ENCODE peak calls at places on chromosomes 16 and 17, in ten cellular contexts. N is heart right ventricle; L is effector memory CD4-positive, alpha-beta T cell; E is fibroblast of lung; S is esophagus muscularis mucosa; U is RWPE2; O is tibial artery; Y is mammary epithelial cell; Z is astrocyte; J is stomach. W is an unnamed sample. For H3K27me3 and H3K9me3, the result is how much of the 10 kb centered on the place peaks cover.

GRCh38 chr16:89583895-89584644 is 8.5 kb downstream of the CPNE7 start:
- DNase-seq in N (no peak), L (no peak), E (no peak), S (no peak), U (peak), O (no peak), Y (no peak), Z (no peak), J (no peak), W (no peak)

GRCh38 chr17:81195941-81196495 is 26.7 kb downstream of the CEP131 start:
- DNase-seq in N (no peak), L (no peak), E (no peak), S (no peak), U (no peak), O (no peak), Y (no peak), Z (no peak), J (no peak), W (no peak)

GRCh38 chr16:13014516-13014915 is 113.1 kb downstream of the SHISA9 start:
- DNase-seq in N (no peak), L (no peak), E (no peak), S (no peak), U (no peak), O (no peak), Y (peak), Z (no peak), J (no peak), W (no peak)

GRCh38 chr17:74182041-74182783 is 21.3 kb upstream of the RPL38 start:
- DNase-seq in N (no peak), L (no peak), E (no peak), S (no peak), U (no peak), O (no peak), Y (no peak), Z (no peak), J (no peak), W (no peak)

GRCh38 chr17:60322056-60322387 is 69.9 kb downstream of the USP32 start:
- DNase-seq in N (no peak), L (no peak), E (no peak), S (no peak), U (no peak), O (no peak), Y (no peak), Z (no peak), J (no peak), W (no peak)

GRCh38 chr16:87322360-87322759 is 5.2 kb upstream of the C16orf95 start:
- DNase-seq in N (no peak), L (no peak), E (no peak), S (no peak), U (peak), O (no peak), Y (no peak), Z (no peak), J (no peak), W (no peak)

GRCh38 chr16:71255721-71256120 is 25.2 kb upstream of the HYDIN start:
- DNase-seq in N (no peak), L (no peak), E (no peak), S (no peak), U (no peak), O (no peak), Y (no peak), Z (no peak), J (no peak), W (no peak)

GRCh38 chr17:66918896-66919295 is 45.6 kb upstream of the CACNG4 start:
- DNase-seq in N (no peak), L (no peak), E (no peak), S (no peak), U (peak), O (no peak), Y (no peak), Z (no peak), J (no peak), W (no peak)

GRCh38 chr17:17073006-17073626 is 30.9 kb downstream of the MPRIP start:
- DNase-seq in N (no peak), L (no peak), E (no peak), S (no peak), U (peak), O (no peak), Y (no peak), Z (no peak), J (no peak), W (no peak)

GRCh38 chr17:48625502-48626201 is 506 bp downstream of the HOXB9 start:
- DNase-seq in N (no peak), L (peak), E (no peak), S (no peak), U (no peak), O (no peak), Y (peak), Z (no peak), J (peak), W (peak)

GRCh38 chr16:63682844-63683243 is 1439.0 kb downstream of the CDH11 start:
- DNase-seq in N (no peak), L (no peak), E (no peak), S (no peak), U (no peak), O (no peak), Y (no peak), Z (no peak), J (no peak), W (no peak)

GRCh38 chr17:28901866-28902818 is 737 bp downstream of the DHRS13 start:
- DNase-seq in N (peak), L (no peak), E (peak), S (no peak), U (no peak), O (no peak), Y (no peak), Z (no peak), J (peak), W (peak)

GRCh38 chr17:8337802-8338744 is 1.6 kb upstream of the ODF4 start:
- DNase-seq in N (no peak), L (no peak), E (no peak), S (no peak), U (no peak), O (no peak), Y (no peak), Z (no peak), J (no peak), W (no peak)

GRCh38 chr16:46991729-46992704 is 18.5 kb upstream of the DNAJA2 start:
- DNase-seq in N (no peak), L (no peak), E (no peak), S (no peak), U (no peak), O (no peak), Y (no peak), Z (no peak), J (no peak), W (no peak)

GRCh38 chr16:80543162-80543561 is 2.4 kb downstream of the DYNLRB2 start:
- DNase-seq in N (no peak), L (no peak), E (no peak), S (no peak), U (no peak), O (no peak), Y (no peak), Z (no peak), J (no peak), W (no peak)

GRCh38 chr16:61374071-61374470 is 662.2 kb downstream of the CDH8 start:
- DNase-seq in N (no peak), L (no peak), E (no peak), S (no peak), U (no peak), O (no peak), Y (no peak), Z (no peak), J (no peak), W (no peak)

GRCh38 chr17:74730491-74731346 is 6.3 kb upstream of the RAB37 start:
- DNase-seq in N (no peak), L (peak), E (peak), S (no peak), U (no peak), O (no peak), Y (no peak), Z (no peak), J (no peak), W (no peak)

GRCh38 chr17:44970136-44970737 is 2.1 kb upstream of the C1QL1 start:
- DNase-seq in N (peak), L (no peak), E (peak), S (no peak), U (no peak), O (peak), Y (no peak), Z (peak), J (no peak), W (no peak)

GRCh38 chr16:68077866-68078725 is 7.1 kb upstream of the NFATC3 start:
- DNase-seq in N (no peak), L (no peak), E (no peak), S (peak), U (no peak), O (no peak), Y (no peak), Z (no peak), J (no peak), W (no peak)

GRCh38 chr16:81266680-81267095 is 28.2 kb downstream of the BCO1 start:
- DNase-seq in N (no peak), L (no peak), E (peak), S (no peak), U (no peak), O (no peak), Y (peak), Z (peak), J (peak), W (no peak)

GRCh38 chr17:7445011-7445927 is at the start of gene CHRNB1:
- DNase-seq in N (peak), L (no peak), E (peak), S (peak), U (no peak), O (peak), Y (no peak), Z (no peak), J (peak), W (no peak)

GRCh38 chr16:64254443-64255367 is 867.2 kb downstream of the CDH11 start:
- DNase-seq in N (no peak), L (no peak), E (no peak), S (no peak), U (no peak), O (no peak), Y (no peak), Z (no peak), J (no peak), W (no peak)

GRCh38 chr16:54875443-54875842 is 55.2 kb upstream of the IRX5 start:
- DNase-seq in N (no peak), L (no peak), E (no peak), S (no peak), U (no peak), O (no peak), Y (no peak), Z (no peak), J (no peak), W (no peak)

GRCh38 chr17:13647551-13647950 is 45.8 kb upstream of the HS3ST3A1 start:
- DNase-seq in N (no peak), L (no peak), E (peak), S (no peak), U (no peak), O (no peak), Y (no peak), Z (no peak), J (no peak), W (no peak)

GRCh38 chr17:75878174-75878998 is at the start of gene TRIM47:
- DNase-seq in N (peak), L (no peak), E (peak), S (no peak), U (peak), O (peak), Y (peak), Z (peak), J (peak), W (peak)

GRCh38 chr16:75379911-75380847 is 53.1 kb downstream of the CFDP1 start:
- DNase-seq in N (no peak), L (peak), E (no peak), S (no peak), U (no peak), O (no peak), Y (no peak), Z (no peak), J (no peak), W (no peak)

GRCh38 chr17:44363613-44364159 is at the start of gene FAM171A2:
- DNase-seq in N (peak), L (peak), E (peak), S (no peak), U (no peak), O (peak), Y (peak), Z (no peak), J (peak), W (peak)

GRCh38 chr17:78134899-78135385 is 4.4 kb downstream of the TMC8 start:
- DNase-seq in N (no peak), L (no peak), E (no peak), S (no peak), U (no peak), O (no peak), Y (no peak), Z (no peak), J (no peak), W (no peak)

GRCh38 chr17:73203135-73203787 is 10.4 kb downstream of the COG1 start:
- DNase-seq in N (no peak), L (no peak), E (peak), S (no peak), U (no peak), O (peak), Y (no peak), Z (no peak), J (peak), W (peak)

GRCh38 chr16:66455970-66456369 is 28.9 kb downstream of the BEAN1 start:
- DNase-seq in N (no peak), L (no peak), E (no peak), S (no peak), U (no peak), O (no peak), Y (no peak), Z (no peak), J (no peak), W (no peak)

GRCh38 chr17:33284022-33284421 is 9.1 kb downstream of the ASIC2 start:
- DNase-seq in N (no peak), L (no peak), E (peak), S (no peak), U (no peak), O (no peak), Y (peak), Z (peak), J (peak), W (peak)

GRCh38 chr17:76383645-76384221 is 676 bp upstream of the SPHK1 start:
- DNase-seq in N (peak), L (no peak), E (peak), S (no peak), U (peak), O (no peak), Y (no peak), Z (peak), J (peak), W (peak)

GRCh38 chr17:22409160-22409751 is 716.9 kb downstream of the KCNJ18 start:
- DNase-seq in N (no peak), L (no peak), E (no peak), S (no peak), U (no peak), O (no peak), Y (no peak), Z (no peak), J (no peak), W (no peak)

GRCh38 chr17:35748979-35749378 is 4.1 kb downstream of the GAS2L2 start:
- DNase-seq in N (no peak), L (no peak), E (no peak), S (no peak), U (no peak), O (no peak), Y (no peak), Z (no peak), J (no peak), W (no peak)
- H3K27me3 ChIP-seq in N (under half), L (under half), E (under half), S (under half), U (under half), O (under half), Y (under half), Z (under half), J (under half), W (under half)

GRCh38 chr16:27154573-27155521 is 48.5 kb upstream of the KDM8 start:
- DNase-seq in N (peak), L (peak), E (peak), S (no peak), U (no peak), O (peak), Y (peak), Z (peak), J (peak), W (peak)
- H3K4me3 ChIP-seq in N (no peak), L (no peak), E (no peak), S (no peak), U (no peak), O (no peak), Y (no peak), Z (no peak), J (no peak), W (no peak)

GRCh38 chr16:15972046-15972868 is 22.8 kb downstream of the ABCC1 start:
- DNase-seq in N (no peak), L (no peak), E (peak), S (no peak), U (no peak), O (no peak), Y (no peak), Z (peak), J (no peak), W (no peak)

GRCh38 chr16:15973460-15973859 is 24.0 kb downstream of the ABCC1 start:
- DNase-seq in N (no peak), L (no peak), E (no peak), S (no peak), U (no peak), O (no peak), Y (no peak), Z (no peak), J (no peak), W (peak)

GRCh38 chr16:15970202-15970601 is 20.8 kb downstream of the ABCC1 start:
- DNase-seq in N (no peak), L (no peak), E (no peak), S (no peak), U (no peak), O (no peak), Y (no peak), Z (no peak), J (no peak), W (no peak)

GRCh38 chr16:15971435-15971805 is 22.0 kb downstream of the ABCC1 start:
- DNase-seq in N (no peak), L (no peak), E (no peak), S (no peak), U (no peak), O (no peak), Y (no peak), Z (no peak), J (no peak), W (no peak)

GRCh38 chr16:15970743-15971434 is 21.5 kb downstream of the ABCC1 start:
- DNase-seq in N (no peak), L (no peak), E (no peak), S (no peak), U (no peak), O (no peak), Y (no peak), Z (no peak), J (no peak), W (no peak)
- H3K9me3 ChIP-seq in N (under half), L (under half), E (under half), S (under half), U (under half), O (under half), Y (under half), Z (under half), J (under half), W (under half)

DNA sequence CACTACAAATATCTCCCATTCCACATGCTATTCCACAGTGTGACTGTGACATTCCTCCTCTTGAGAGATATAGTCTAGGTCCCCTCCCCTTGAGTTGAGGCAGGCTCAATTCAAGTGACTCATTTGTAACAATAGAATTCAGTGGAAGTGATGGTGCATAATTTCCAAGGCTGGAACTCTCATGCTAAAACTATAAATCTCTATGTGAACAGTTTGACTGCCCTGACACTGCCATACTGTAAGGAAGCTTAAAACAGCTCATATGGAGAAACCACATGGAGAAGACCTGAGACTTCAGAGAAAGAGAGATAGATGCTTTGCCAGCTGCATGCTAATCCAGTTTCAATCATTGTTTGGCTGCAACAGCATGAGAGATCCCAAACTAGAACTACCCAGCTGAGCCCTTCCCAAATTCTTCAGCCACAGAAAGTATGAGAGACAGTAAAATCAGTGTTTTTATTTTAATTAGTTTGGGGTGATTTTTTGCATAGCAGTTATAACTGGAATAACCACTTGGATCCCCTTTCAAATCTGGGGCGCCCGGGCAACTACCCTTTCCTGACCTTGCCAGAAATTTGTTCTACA is 19.5 kb upstream of the CSNK2A2 start:
- DNase-seq in N (no peak), L (no peak), E (no peak), S (peak), U (no peak), O (no peak), Y (no peak), Z (no peak), J (no peak), W (no peak)
- H3K27me3 ChIP-seq in N (under half), L (under half), E (under half), S (under half), U (under half), O (under half), Y (under half), Z (under half), J (under half), W (under half)